ENCODE peak calls at places on chromosomes 11 and 22, in eight cellular contexts. One of them, this sample, is unnamed.
A peak's percentile ranks its signal among the peaks of the same experiment; 100 is the strongest.

GRCh38 chr11:60869451-60869825 is 2.1 kb downstream of the ZP1 start:
- DNase-seq in adrenal gland: peak; percentile 5
- DNase-seq in EH: no peak
- DNase-seq in lower leg skin: peak; percentile 57
- DNase-seq in fibroblast of pulmonary artery: no peak
- DNase-seq in GM04503: no peak
- DNase-seq in body of pancreas: no peak
- DNase-seq in GM18507: no peak
- DNase-seq in this sample: no peak

GRCh38 chr11:65340226-65340625 is 6.6 kb downstream of the DPF2 start:
- DNase-seq in GM18507: no peak
- DNase-seq in body of pancreas: no peak
- DNase-seq in lower leg skin: no peak
- DNase-seq in fibroblast of pulmonary artery: no peak
- DNase-seq in GM04503: no peak
- DNase-seq in EH: no peak
- DNase-seq in adrenal gland: no peak
- DNase-seq in this sample: no peak

GRCh38 chr22:48474881-48475280 is 1352.8 kb downstream of the BRD1 start:
- DNase-seq in adrenal gland: no peak
- DNase-seq in fibroblast of pulmonary artery: no peak
- DNase-seq in EH: no peak
- DNase-seq in GM18507: no peak
- DNase-seq in body of pancreas: no peak
- DNase-seq in lower leg skin: peak; percentile 68
- DNase-seq in GM04503: no peak
- DNase-seq in this sample: no peak

GRCh38 chr11:83272627-83273026 is 13.5 kb downstream of the CCDC90B start:
- DNase-seq in body of pancreas: no peak
- DNase-seq in fibroblast of pulmonary artery: peak; percentile 48
- DNase-seq in lower leg skin: no peak
- DNase-seq in EH: peak; percentile 83
- DNase-seq in adrenal gland: no peak
- DNase-seq in GM04503: peak; percentile 54
- DNase-seq in GM18507: no peak
- DNase-seq in this sample: no peak

GRCh38 chr22:19991645-19992451 is 24.8 kb downstream of the ARVCF start:
- DNase-seq in adrenal gland: no peak
- DNase-seq in lower leg skin: no peak
- DNase-seq in fibroblast of pulmonary artery: no peak
- DNase-seq in GM18507: no peak
- DNase-seq in body of pancreas: no peak
- DNase-seq in GM04503: no peak
- DNase-seq in EH: peak; percentile 19
- DNase-seq in this sample: peak; percentile 45

GRCh38 chr11:46333129-46333947 is 13.9 kb upstream of the DGKZ start:
- DNase-seq in EH: peak; percentile 31
- DNase-seq in GM18507: no peak
- DNase-seq in adrenal gland: no peak
- DNase-seq in GM04503: no peak
- DNase-seq in body of pancreas: no peak
- DNase-seq in lower leg skin: no peak
- DNase-seq in fibroblast of pulmonary artery: no peak
- DNase-seq in this sample: no peak

GRCh38 chr22:49112176-49112575 is 715.5 kb downstream of the BRD1 start:
- DNase-seq in fibroblast of pulmonary artery: no peak
- DNase-seq in lower leg skin: peak; percentile 71
- DNase-seq in body of pancreas: no peak
- DNase-seq in adrenal gland: no peak
- DNase-seq in EH: no peak
- DNase-seq in GM18507: no peak
- DNase-seq in GM04503: no peak
- DNase-seq in this sample: no peak

GRCh38 chr11:109885006-109885405 is 208.2 kb upstream of the ZC3H12C start:
- DNase-seq in lower leg skin: no peak
- DNase-seq in GM04503: no peak
- DNase-seq in EH: no peak
- DNase-seq in adrenal gland: no peak
- DNase-seq in fibroblast of pulmonary artery: no peak
- DNase-seq in body of pancreas: no peak
- DNase-seq in GM18507: no peak
- DNase-seq in this sample: no peak